ENCODE peak calls at places on chromosomes 4 and X, in nine cellular contexts. One of them, this sample, is unnamed.

GRCh38 chr4:114384629-114385028 is 214.0 kb upstream of the UGT8 start:
- DNase-seq in DMS53: peak
- DNase-seq in epithelial cell of esophagus: peak
- DNase-seq in AG04449: no peak
- DNase-seq in lung microvascular endothelial cell: peak
- DNase-seq in RWPE1: no peak
- DNase-seq in head of caudate nucleus: no peak
- DNase-seq in nucleus accumbens: no peak
- DNase-seq in fibroblast of mammary gland: peak
- DNase-seq in this sample: no peak

GRCh38 chr4:151888367-151888866 is 127.6 kb upstream of the GATB start:
- DNase-seq in DMS53: no peak
- DNase-seq in epithelial cell of esophagus: no peak
- DNase-seq in AG04449: no peak
- DNase-seq in lung microvascular endothelial cell: no peak
- DNase-seq in RWPE1: no peak
- DNase-seq in head of caudate nucleus: no peak
- DNase-seq in nucleus accumbens: no peak
- DNase-seq in fibroblast of mammary gland: no peak
- DNase-seq in this sample: no peak

GRCh38 chr4:150849016-150849415 is 166.1 kb downstream of the LRBA start:
- DNase-seq in DMS53: no peak
- DNase-seq in epithelial cell of esophagus: peak
- DNase-seq in AG04449: no peak
- DNase-seq in lung microvascular endothelial cell: no peak
- DNase-seq in RWPE1: peak
- DNase-seq in head of caudate nucleus: no peak
- DNase-seq in nucleus accumbens: no peak
- DNase-seq in fibroblast of mammary gland: no peak
- DNase-seq in this sample: no peak

GRCh38 chr4:22720091-22720490 is 27.4 kb downstream of the GBA3 start:
- DNase-seq in DMS53: peak
- DNase-seq in epithelial cell of esophagus: no peak
- DNase-seq in AG04449: no peak
- DNase-seq in lung microvascular endothelial cell: no peak
- DNase-seq in RWPE1: no peak
- DNase-seq in head of caudate nucleus: no peak
- DNase-seq in nucleus accumbens: no peak
- DNase-seq in fibroblast of mammary gland: no peak
- DNase-seq in this sample: no peak

GRCh38 chr4:40718571-40718970 is 31.2 kb upstream of the NSUN7 start:
- DNase-seq in DMS53: peak
- DNase-seq in epithelial cell of esophagus: no peak
- DNase-seq in AG04449: no peak
- DNase-seq in lung microvascular endothelial cell: no peak
- DNase-seq in RWPE1: no peak
- DNase-seq in head of caudate nucleus: no peak
- DNase-seq in nucleus accumbens: no peak
- DNase-seq in fibroblast of mammary gland: no peak
- DNase-seq in this sample: no peak

GRCh38 chr4:111066887-111067286 is 444.0 kb upstream of the PITX2 start:
- DNase-seq in DMS53: peak
- DNase-seq in epithelial cell of esophagus: peak
- DNase-seq in AG04449: peak
- DNase-seq in lung microvascular endothelial cell: no peak
- DNase-seq in RWPE1: no peak
- DNase-seq in head of caudate nucleus: no peak
- DNase-seq in nucleus accumbens: no peak
- DNase-seq in fibroblast of mammary gland: peak
- DNase-seq in this sample: no peak

GRCh38 chrX:30039768-30040167 is 175.6 kb upstream of the MAGEB2 start:
- DNase-seq in DMS53: no peak
- DNase-seq in epithelial cell of esophagus: no peak
- DNase-seq in AG04449: peak
- DNase-seq in lung microvascular endothelial cell: no peak
- DNase-seq in RWPE1: no peak
- DNase-seq in head of caudate nucleus: no peak
- DNase-seq in nucleus accumbens: no peak
- DNase-seq in fibroblast of mammary gland: peak
- DNase-seq in this sample: no peak

GRCh38 chr4:153326513-153326912 is 18.0 kb upstream of the MND1 start:
- DNase-seq in DMS53: no peak
- DNase-seq in epithelial cell of esophagus: peak
- DNase-seq in AG04449: no peak
- DNase-seq in lung microvascular endothelial cell: no peak
- DNase-seq in RWPE1: no peak
- DNase-seq in head of caudate nucleus: no peak
- DNase-seq in nucleus accumbens: no peak
- DNase-seq in fibroblast of mammary gland: peak
- DNase-seq in this sample: no peak

GRCh38 chr4:174521800-174522182 is 497 bp downstream of the HPGD start:
- DNase-seq in DMS53: peak
- DNase-seq in epithelial cell of esophagus: peak
- DNase-seq in AG04449: no peak
- DNase-seq in lung microvascular endothelial cell: no peak
- DNase-seq in RWPE1: no peak
- DNase-seq in head of caudate nucleus: no peak
- DNase-seq in nucleus accumbens: no peak
- DNase-seq in fibroblast of mammary gland: no peak
- DNase-seq in this sample: no peak

GRCh38 chrX:110242371-110242770 is 75.5 kb downstream of the AMMECR1 start:
- DNase-seq in DMS53: no peak
- DNase-seq in epithelial cell of esophagus: peak
- DNase-seq in AG04449: no peak
- DNase-seq in lung microvascular endothelial cell: no peak
- DNase-seq in RWPE1: peak
- DNase-seq in head of caudate nucleus: no peak
- DNase-seq in nucleus accumbens: no peak
- DNase-seq in fibroblast of mammary gland: no peak
- DNase-seq in this sample: no peak

GRCh38 chr4:152424980-152425379 is 110.9 kb downstream of the FBXW7 start:
- DNase-seq in DMS53: peak
- DNase-seq in epithelial cell of esophagus: peak
- DNase-seq in AG04449: no peak
- DNase-seq in lung microvascular endothelial cell: no peak
- DNase-seq in RWPE1: no peak
- DNase-seq in head of caudate nucleus: no peak
- DNase-seq in nucleus accumbens: no peak
- DNase-seq in fibroblast of mammary gland: peak
- DNase-seq in this sample: no peak

GRCh38 chrX:9189286-9189685 is 155.4 kb upstream of the FAM9B start:
- DNase-seq in DMS53: peak
- DNase-seq in epithelial cell of esophagus: no peak
- DNase-seq in AG04449: no peak
- DNase-seq in lung microvascular endothelial cell: no peak
- DNase-seq in RWPE1: no peak
- DNase-seq in head of caudate nucleus: no peak
- DNase-seq in nucleus accumbens: no peak
- DNase-seq in fibroblast of mammary gland: no peak
- DNase-seq in this sample: no peak

GRCh38 chrX:106401965-106402559 is 209.7 kb upstream of the RADX start:
- DNase-seq in DMS53: peak
- DNase-seq in epithelial cell of esophagus: no peak
- DNase-seq in AG04449: no peak
- DNase-seq in lung microvascular endothelial cell: no peak
- DNase-seq in RWPE1: no peak
- DNase-seq in head of caudate nucleus: no peak
- DNase-seq in nucleus accumbens: no peak
- DNase-seq in fibroblast of mammary gland: no peak
- DNase-seq in this sample: no peak

GRCh38 chr4:170226288-170226687 is 136.5 kb upstream of the AADAT start:
- DNase-seq in DMS53: peak
- DNase-seq in epithelial cell of esophagus: no peak
- DNase-seq in AG04449: no peak
- DNase-seq in lung microvascular endothelial cell: no peak
- DNase-seq in RWPE1: no peak
- DNase-seq in head of caudate nucleus: no peak
- DNase-seq in nucleus accumbens: no peak
- DNase-seq in fibroblast of mammary gland: no peak
- DNase-seq in this sample: no peak

GRCh38 chr4:137711502-137711901 is 179.2 kb upstream of the PCDH18 start:
- DNase-seq in DMS53: no peak
- DNase-seq in epithelial cell of esophagus: no peak
- DNase-seq in AG04449: no peak
- DNase-seq in lung microvascular endothelial cell: no peak
- DNase-seq in RWPE1: no peak
- DNase-seq in head of caudate nucleus: no peak
- DNase-seq in nucleus accumbens: no peak
- DNase-seq in fibroblast of mammary gland: no peak
- DNase-seq in this sample: no peak

GRCh38 chr4:22573198-22573597 is 57.3 kb upstream of the ADGRA3 start:
- DNase-seq in DMS53: no peak
- DNase-seq in epithelial cell of esophagus: peak
- DNase-seq in AG04449: no peak
- DNase-seq in lung microvascular endothelial cell: no peak
- DNase-seq in RWPE1: peak
- DNase-seq in head of caudate nucleus: peak
- DNase-seq in nucleus accumbens: peak
- DNase-seq in fibroblast of mammary gland: peak
- DNase-seq in this sample: peak

GRCh38 chrX:39605183-39605582 is 492.6 kb downstream of the BCOR start:
- DNase-seq in DMS53: no peak
- DNase-seq in epithelial cell of esophagus: no peak
- DNase-seq in AG04449: no peak
- DNase-seq in lung microvascular endothelial cell: no peak
- DNase-seq in RWPE1: no peak
- DNase-seq in head of caudate nucleus: no peak
- DNase-seq in nucleus accumbens: no peak
- DNase-seq in fibroblast of mammary gland: no peak
- DNase-seq in this sample: no peak

GRCh38 chrX:107014927-107015326 is 14.9 kb upstream of the MORC4 start:
- DNase-seq in DMS53: no peak
- DNase-seq in epithelial cell of esophagus: peak
- DNase-seq in AG04449: peak
- DNase-seq in lung microvascular endothelial cell: no peak
- DNase-seq in RWPE1: no peak
- DNase-seq in head of caudate nucleus: no peak
- DNase-seq in nucleus accumbens: no peak
- DNase-seq in fibroblast of mammary gland: peak
- DNase-seq in this sample: no peak

GRCh38 chr4:122309988-122310626 is 68.7 kb upstream of the ADAD1 start:
- DNase-seq in DMS53: peak
- DNase-seq in epithelial cell of esophagus: peak
- DNase-seq in AG04449: no peak
- DNase-seq in lung microvascular endothelial cell: no peak
- DNase-seq in RWPE1: no peak
- DNase-seq in head of caudate nucleus: no peak
- DNase-seq in nucleus accumbens: no peak
- DNase-seq in fibroblast of mammary gland: peak
- DNase-seq in this sample: no peak